ENCODE peak calls at places on chromosome 14, in five cellular contexts. P is Karpas-422, T is fibroblast of pulmonary artery, U is thyroid gland, V is mesendoderm. J is an unnamed sample.

GRCh38 chr14:24441904-24442239 is 704 bp downstream of the SDR39U1 start:
- DNase-seq in P (no peak), V (no peak), T (no peak), U (no peak), J (no peak)

GRCh38 chr14:68694516-68695235 is 98.2 kb downstream of the ZFP36L1 start:
- DNase-seq in V (no peak), P (no peak), T (peak), U (no peak), J (peak)

GRCh38 chr14:35197015-35197414 is 74.7 kb downstream of the PRORP start:
- DNase-seq in P (no peak), U (no peak), V (no peak), T (peak), J (no peak)

GRCh38 chr14:91317381-91318313 is 73.1 kb upstream of the GPR68 start:
- DNase-seq in U (peak), P (peak), V (no peak), T (peak), J (no peak)

GRCh38 chr14:63852817-63853730 is at the start of gene SYNE2:
- DNase-seq in T (peak), P (peak), V (peak), U (peak), J (peak)

GRCh38 chr14:35470775-35471174 is 63.2 kb upstream of the INSM2 start:
- DNase-seq in U (no peak), P (no peak), T (peak), V (peak), J (peak)

GRCh38 chr14:52835122-52835903 is 43.9 kb upstream of the GNPNAT1 start:
- DNase-seq in U (no peak), P (no peak), V (peak), T (peak), J (peak)

GRCh38 chr14:96130854-96131253 is 73.8 kb upstream of the BDKRB2 start:
- DNase-seq in T (peak), U (no peak), V (peak), P (no peak), J (peak)

GRCh38 chr14:51039285-51039684 is 55.6 kb downstream of the TRIM9 start:
- DNase-seq in P (peak), T (no peak), U (no peak), V (no peak), J (no peak)

GRCh38 chr14:81394739-81395138 is 5.4 kb downstream of the STON2 start:
- DNase-seq in P (no peak), U (no peak), V (no peak), T (no peak), J (no peak)

GRCh38 chr14:50055461-50056228 is 60.7 kb downstream of the VCPKMT start:
- DNase-seq in V (no peak), P (peak), T (no peak), U (peak), J (no peak)

GRCh38 chr14:30064454-30064853 is 136.8 kb upstream of the PRKD1 start:
- DNase-seq in V (no peak), T (peak), U (no peak), P (no peak), J (peak)

GRCh38 chr14:49732896-49733295 is 35.1 kb upstream of the KLHDC2 start:
- DNase-seq in V (no peak), U (no peak), T (no peak), P (no peak), J (no peak)

GRCh38 chr14:68932219-68932618 is 46.9 kb downstream of the ACTN1 start:
- DNase-seq in T (no peak), U (no peak), V (no peak), P (no peak), J (no peak)

GRCh38 chr14:93231129-93231979 is 24.3 kb downstream of the UBR7 start:
- DNase-seq in T (peak), V (no peak), U (no peak), P (no peak), J (peak)

GRCh38 chr14:100827751-100828447 is 2.0 kb downstream of the MEG3 start:
- DNase-seq in P (no peak), U (no peak), V (no peak), T (peak), J (peak)

GRCh38 chr14:75279153-75279738 is 618 bp downstream of the FOS start:
- DNase-seq in T (peak), P (peak), V (peak), U (peak), J (peak)

GRCh38 chr14:76352639-76353281 is 23.2 kb upstream of the ESRRB start:
- DNase-seq in V (peak), T (peak), P (peak), U (peak), J (peak)
- H3K4me3 ChIP-seq in V (no peak), T (peak), P (no peak), U (no peak), J (peak)

GRCh38 chr14:102993523-102993922 is 63.8 kb downstream of the CDC42BPB start:
- DNase-seq in T (peak), V (no peak), P (no peak), U (no peak), J (peak)

GRCh38 chr14:102994689-102995088 is 62.7 kb downstream of the CDC42BPB start:
- DNase-seq in U (no peak), T (no peak), V (no peak), P (no peak), J (no peak)

GRCh38 chr14:102999227-102999895 is 58.0 kb downstream of the CDC42BPB start:
- DNase-seq in U (no peak), V (no peak), P (no peak), T (no peak), J (no peak)

GRCh38 chr14:102998393-102998792 is 59.0 kb downstream of the CDC42BPB start:
- DNase-seq in T (no peak), V (no peak), U (no peak), P (no peak), J (no peak)

DNA sequence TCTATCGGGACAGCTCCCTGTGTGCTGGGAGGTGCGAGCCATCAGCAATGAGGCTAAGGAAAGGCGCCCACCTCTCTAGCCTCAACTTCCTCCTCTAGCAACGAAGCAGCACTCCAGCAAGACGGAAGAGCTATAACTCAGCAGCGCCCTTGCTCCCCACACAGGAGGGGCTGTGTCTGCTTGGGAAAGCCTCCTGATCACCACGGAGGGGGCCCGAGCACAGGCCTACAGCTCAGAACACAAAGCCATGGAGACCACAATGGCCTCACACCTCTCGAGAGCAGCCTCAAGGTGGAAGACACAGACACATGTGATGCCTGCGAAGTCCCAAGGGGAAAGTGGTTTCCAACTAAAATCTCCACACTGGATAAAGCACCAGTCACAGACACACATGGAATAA is 60.4 kb downstream of the CDC42BPB start:
- DNase-seq in T (no peak), U (no peak), V (no peak), P (no peak), J (no peak)
- H3K4me3 ChIP-seq in T (no peak), U (no peak), V (no peak), P (no peak), J (no peak)

DNA sequence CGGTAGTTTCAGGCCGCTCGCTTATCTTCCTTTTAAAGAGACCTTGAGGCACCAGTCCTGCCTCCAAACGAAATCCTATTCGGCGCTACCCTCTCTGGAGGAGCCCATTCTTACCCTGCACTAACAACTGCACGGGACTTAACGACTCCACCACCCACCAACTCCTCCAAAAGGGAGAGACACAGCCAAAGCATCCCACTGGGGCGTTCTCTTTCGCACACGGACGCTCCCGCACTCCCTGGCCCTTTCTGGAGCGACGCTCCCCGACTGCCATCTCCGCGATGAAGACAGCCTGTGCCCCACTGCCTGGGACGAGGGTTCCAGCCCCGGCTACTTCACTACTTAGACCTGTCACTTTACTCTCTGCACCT is 648 bp downstream of the GALC start:
- DNase-seq in T (no peak), P (no peak), U (no peak), V (no peak), J (no peak)
- H3K4me3 ChIP-seq in T (peak), P (peak), U (peak), V (peak), J (peak)

DNA sequence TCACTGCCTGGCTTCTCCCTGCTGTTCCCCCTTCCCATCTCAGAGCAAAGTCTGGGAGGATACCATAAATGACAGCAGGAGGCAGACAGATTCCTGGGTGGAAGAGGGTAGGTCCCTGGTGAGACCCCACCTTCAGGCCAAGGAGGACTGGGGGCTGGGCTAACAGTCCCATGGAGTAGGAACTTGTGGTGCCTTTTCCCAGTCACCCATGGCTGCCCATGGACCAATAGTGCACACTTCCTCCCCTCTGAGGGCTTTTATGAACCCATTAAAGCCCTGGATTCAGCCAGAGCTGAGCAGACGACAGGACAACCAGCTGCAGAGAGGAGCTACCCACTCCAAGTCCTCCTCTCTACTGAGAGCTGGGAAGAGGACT is 36.6 kb upstream of the OR5AU1 start:
- DNase-seq in P (no peak), T (no peak), V (no peak), U (no peak), J (no peak)
- H3K4me3 ChIP-seq in P (peak), T (no peak), V (no peak), U (no peak), J (peak)